ENCODE peak calls at places on chromosomes 6 and 20, in four cellular contexts. Y is ascending aorta, V is spleen, D is psoas muscle. Z is an unnamed sample.
A peak's percentile ranks its signal among the peaks of the same experiment; 100 is the strongest.

GRCh38 chr20:33668087-33668790 is 1.5 kb downstream of the ACTL10 start:
- DNase-seq in V (peak; percentile 98), D (no peak), Y (no peak), Z (no peak)

GRCh38 chr20:24475356-24475755 is 5.9 kb downstream of the SYNDIG1 start:
- DNase-seq in D (no peak), V (no peak), Y (no peak), Z (no peak)

GRCh38 chr6:124993327-124993726 is 31.1 kb downstream of the RNF217 start:
- DNase-seq in D (no peak), Y (no peak), V (no peak), Z (no peak)

GRCh38 chr6:30742316-30743098 is at the start of gene FLOT1:
- DNase-seq in D (peak; percentile 99), Y (peak; percentile 99), V (peak; percentile 99), Z (peak; percentile 99)

GRCh38 chr20:56865055-56865454 is 235.9 kb downstream of the TFAP2C start:
- DNase-seq in Y (no peak), V (no peak), D (no peak), Z (no peak)

GRCh38 chr20:11783102-11783861 is 134.4 kb upstream of the BTBD3 start:
- DNase-seq in V (no peak), D (no peak), Y (no peak), Z (no peak)

GRCh38 chr6:53803081-53803860 is 8.5 kb downstream of the LRRC1 start:
- DNase-seq in V (no peak), D (no peak), Y (peak; percentile 68), Z (no peak)

GRCh38 chr20:43812216-43812615 is 85.4 kb upstream of the GTSF1L start:
- DNase-seq in Y (no peak), V (no peak), D (no peak), Z (no peak)

GRCh38 chr20:40689943-40690835 is 1.2 kb upstream of the MAFB start:
- DNase-seq in Y (peak; percentile 95), D (peak; percentile 89), V (peak; percentile 95), Z (peak; percentile 95)

GRCh38 chr20:21235713-21236445 is 67.3 kb upstream of the XRN2 start:
- DNase-seq in V (peak; percentile 87), D (peak; percentile 37), Y (peak; percentile 72), Z (peak; percentile 36)

GRCh38 chr6:26022166-26022510 is 59.5 kb downstream of the TRIM38 start:
- DNase-seq in V (no peak), Y (peak; percentile 89), D (no peak), Z (peak; percentile 72)

GRCh38 chr6:13462380-13463326 is 24.7 kb downstream of the GFOD1 start:
- DNase-seq in Y (no peak), D (no peak), V (no peak), Z (no peak)

GRCh38 chr20:47681977-47682812 is 103.1 kb downstream of the SULF2 start:
- DNase-seq in Y (no peak), V (peak; percentile 82), D (peak; percentile 60), Z (peak; percentile 83)

GRCh38 chr6:46490425-46491200 is 636 bp downstream of the RCAN2 start:
- DNase-seq in V (peak; percentile 74), D (peak; percentile 22), Y (peak; percentile 78), Z (peak; percentile 44)

GRCh38 chr6:44859901-44860410 is 468.2 kb upstream of the RUNX2 start:
- DNase-seq in Y (no peak), D (no peak), V (no peak), Z (no peak)

GRCh38 chr20:51495921-51496545 is 46.5 kb downstream of the NFATC2 start:
- DNase-seq in Y (no peak), V (no peak), D (no peak), Z (no peak)

GRCh38 chr6:44253307-44254101 is 3.8 kb downstream of the SLC35B2 start:
- DNase-seq in Y (no peak), V (peak; percentile 75), D (peak; percentile 32), Z (no peak)

GRCh38 chr6:82924799-82925535 is 140.7 kb downstream of the UBE3D start:
- DNase-seq in Y (no peak), V (no peak), D (no peak), Z (no peak)

GRCh38 chr20:41005361-41005729 is 23.3 kb upstream of the TOP1 start:
- DNase-seq in V (no peak), D (peak; percentile 82), Y (peak; percentile 90), Z (peak; percentile 87)

GRCh38 chr6:52787917-52788316 is 15.7 kb downstream of the GSTA1 start:
- DNase-seq in D (no peak), Y (no peak), V (no peak), Z (no peak)

GRCh38 chr6:170245233-170245992 is 45.5 kb downstream of the DLL1 start:
- DNase-seq in V (no peak), Y (no peak), D (no peak), Z (no peak)

GRCh38 chr6:117547688-117548621 is 54.4 kb downstream of the GOPC start:
- DNase-seq in D (peak; percentile 78), V (peak; percentile 89), Y (peak; percentile 86), Z (peak; percentile 72)

GRCh38 chr6:96066376-96066775 is 50.6 kb downstream of the FUT9 start:
- DNase-seq in D (no peak), Y (no peak), V (no peak), Z (no peak)

GRCh38 chr6:141252828-141253608 is 879.7 kb upstream of the GJE1 start:
- DNase-seq in Y (no peak), D (no peak), V (no peak), Z (no peak)

GRCh38 chr6:11278207-11278559 is 45.7 kb upstream of the NEDD9 start:
- DNase-seq in Y (no peak), V (no peak), D (no peak), Z (no peak)

GRCh38 chr6:53539561-53539960 is 5.3 kb downstream of the GCLC start:
- DNase-seq in Y (no peak), D (no peak), V (no peak), Z (no peak)

GRCh38 chr6:75349262-75349984 is 64.8 kb upstream of the TMEM30A start:
- DNase-seq in Y (no peak), V (no peak), D (peak; percentile 21), Z (peak; percentile 63)

GRCh38 chr20:18835850-18836249 is 22.3 kb downstream of the SCP2D1 start:
- DNase-seq in V (no peak), D (no peak), Y (no peak), Z (no peak)

GRCh38 chr20:57724610-57725405 is 15.0 kb upstream of the PMEPA1 start:
- DNase-seq in Y (no peak), V (no peak), D (peak; percentile 56), Z (no peak)

GRCh38 chr20:53918949-53919361 is 151.4 kb downstream of the BCAS1 start:
- DNase-seq in V (no peak), D (no peak), Y (no peak), Z (no peak)

GRCh38 chr6:4299476-4299875 is 164.1 kb upstream of the ECI2 start:
- DNase-seq in V (no peak), Y (no peak), D (no peak), Z (no peak)

GRCh38 chr20:25328954-25329498 is 61.6 kb downstream of the ABHD12 start:
- DNase-seq in Y (no peak), D (no peak), V (no peak), Z (no peak)

GRCh38 chr20:40943591-40943990 is 85.0 kb upstream of the TOP1 start:
- DNase-seq in V (no peak), Y (no peak), D (no peak), Z (no peak)

GRCh38 chr6:163318071-163318786 is 96.3 kb upstream of the QKI start:
- DNase-seq in D (no peak), V (no peak), Y (no peak), Z (peak; percentile 30)

GRCh38 chr20:51481311-51481997 is 61.1 kb downstream of the NFATC2 start:
- DNase-seq in Y (no peak), D (no peak), V (peak; percentile 78), Z (no peak)

GRCh38 chr6:135144678-135145508 is 36.2 kb upstream of the MYB start:
- DNase-seq in V (no peak), Y (no peak), D (no peak), Z (no peak)

DNA sequence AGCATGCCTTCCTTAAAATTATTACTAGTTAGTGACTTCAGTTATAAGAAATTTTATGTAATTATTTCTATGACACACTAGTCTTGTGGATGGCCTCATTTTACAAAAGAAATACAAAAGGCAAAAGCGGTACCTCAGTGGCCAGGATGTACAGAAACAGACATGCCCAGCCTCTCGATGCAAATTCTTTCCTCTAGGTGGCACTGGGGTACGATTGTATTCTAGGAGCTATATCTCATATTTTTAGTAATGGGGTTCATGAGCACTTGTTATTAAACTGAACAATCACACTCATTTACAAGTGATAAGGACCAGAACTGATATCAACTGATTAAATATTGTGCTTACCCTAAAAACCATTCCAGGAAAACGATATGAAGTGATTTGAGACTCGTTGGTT is 59.8 kb downstream of the SOD2 start:
- DNase-seq in D (no peak), Y (no peak), V (no peak), Z (no peak)
- TF ChIP-seq CTCF in D (peak; percentile 8), Y (peak; percentile 18), V (no peak), Z (peak; percentile 28)

DNA sequence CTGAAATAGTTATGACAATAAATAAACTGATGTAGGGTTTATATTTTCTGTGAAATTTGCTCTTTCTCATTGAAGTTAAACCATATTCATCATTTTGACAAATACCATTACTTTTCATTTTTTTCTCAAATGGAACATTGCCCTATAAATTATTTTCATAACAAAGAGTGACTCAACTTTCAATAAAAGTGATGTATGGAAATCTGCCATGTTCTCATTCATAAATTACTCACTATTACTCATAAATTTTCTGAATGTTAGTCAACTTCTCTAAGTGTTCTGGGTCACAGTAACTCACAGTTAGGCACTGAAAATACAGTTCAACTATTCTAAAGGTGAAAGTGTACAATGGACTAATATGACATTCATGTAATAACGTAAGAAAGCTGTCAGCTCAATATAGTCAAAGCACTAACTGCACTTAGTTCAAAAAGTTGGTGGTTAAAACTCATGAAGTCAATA is 19.0 kb upstream of the STX11 start:
- DNase-seq in D (no peak), V (no peak), Y (no peak), Z (no peak)
- H3K4me1 ChIP-seq in D (no peaks in the 10 kb centered on the region), V (no peaks in the 10 kb centered on the region), Y (no peaks in the 10 kb centered on the region), Z (no peaks in the 10 kb centered on the region)

GRCh38 chr20:64223526-64224067 is 32.0 kb upstream of the PCMTD2 start:
- DNase-seq in V (no peak), D (no peak), Y (no peak), Z (peak; percentile 58)
- TF ChIP-seq CTCF in V (no peak), D (peak; percentile 38), Y (no peak), Z (peak; percentile 36)

GRCh38 chr20:62237772-62238568 is at the start of gene OSBPL2:
- DNase-seq in D (peak; percentile 99), Y (peak; percentile 99), V (peak; percentile 100), Z (peak; percentile 99)
- H3K4me1 ChIP-seq in D (peaks cover 58% of the 10 kb centered on the region), Y (peaks cover 2% of the 10 kb centered on the region), V (peaks cover 29% of the 10 kb centered on the region), Z (peaks cover 21% of the 10 kb centered on the region)

DNA sequence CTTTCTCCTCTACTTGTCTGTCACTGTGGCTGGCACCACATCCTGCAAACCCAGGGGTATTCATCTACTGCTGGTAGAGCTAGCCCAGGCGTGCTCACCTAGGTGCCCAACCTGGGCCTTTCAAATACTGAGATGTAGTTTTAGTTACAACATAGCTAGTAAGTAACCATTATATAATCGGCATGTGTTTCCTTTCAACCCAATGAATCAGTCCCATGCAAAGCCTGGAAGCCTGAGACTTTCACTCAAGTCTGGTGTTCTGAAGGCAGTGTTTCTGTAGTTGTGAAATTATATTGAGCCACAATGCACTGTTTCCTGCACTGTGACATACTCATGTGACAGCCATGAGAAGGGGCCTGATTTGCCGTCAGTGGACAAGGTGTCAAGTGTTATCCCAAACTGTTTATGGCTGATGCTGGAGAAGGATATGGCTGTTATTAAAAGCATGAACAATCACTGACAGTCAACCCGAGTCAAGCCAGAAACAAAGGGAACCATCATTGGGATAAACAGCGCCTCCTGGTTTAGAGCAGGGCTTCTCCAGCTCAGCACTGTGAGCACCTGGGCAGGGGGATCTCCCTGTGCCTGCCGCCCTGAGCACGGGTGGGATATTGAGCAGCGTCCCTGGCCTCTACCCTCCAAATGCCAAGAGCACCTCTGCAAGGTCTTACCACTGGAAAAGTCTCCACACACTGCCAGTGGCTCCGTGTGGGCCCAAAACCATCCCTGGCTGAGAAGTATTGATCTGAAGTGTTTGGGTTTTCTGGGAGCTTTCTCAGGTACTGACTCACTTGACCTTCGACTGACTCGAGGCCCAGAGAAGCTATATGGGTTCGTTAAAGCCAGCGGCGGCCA is 1.6 kb downstream of the PSMA7 start:
- DNase-seq in Y (no peak), V (no peak), D (no peak), Z (no peak)
- TF ChIP-seq CTCF in Y (peak; percentile 14), V (no peak), D (no peak), Z (peak; percentile 45)

Z was measured in heart left ventricle.